ENCODE peak calls at places on chromosomes 4 and X, in five cellular contexts. Q, D, Y, R and O are unnamed samples.

GRCh38 chr4:117134386-117134785 is 49.0 kb upstream of the TRAM1L1 start:
- DNase-seq in D (no peak), R (no peak), Y (peak; percentile 76), Q (no peak), O (no peak)

GRCh38 chr4:30553151-30553550 is 167.0 kb upstream of the PCDH7 start:
- DNase-seq in Y (no peak), Q (no peak), D (no peak), R (no peak), O (no peak)

GRCh38 chrX:56932653-56933339 is 62.5 kb downstream of the SPIN3 start:
- DNase-seq in Y (no peak), D (no peak), Q (no peak), R (no peak), O (no peak)

GRCh38 chr4:138308421-138308820 is 66.3 kb upstream of the SLC7A11 start:
- DNase-seq in Q (no peak), D (no peak), Y (no peak), R (no peak), O (peak; percentile 83)

GRCh38 chrX:86887341-86887740 is 630.3 kb upstream of the KLHL4 start:
- DNase-seq in R (no peak), Q (no peak), D (no peak), Y (no peak), O (no peak)

GRCh38 chr4:161279095-161279494 is 884.7 kb downstream of the FSTL5 start:
- DNase-seq in Q (no peak), D (no peak), R (no peak), Y (no peak), O (no peak)

GRCh38 chr4:142243250-142243649 is 602.9 kb downstream of the INPP4B start:
- DNase-seq in Q (no peak), Y (no peak), R (no peak), D (no peak), O (no peak)

GRCh38 chr4:113582737-113583136 is 178.8 kb downstream of the CAMK2D start:
- DNase-seq in R (no peak), Y (no peak), Q (no peak), D (no peak), O (no peak)

GRCh38 chr4:71472946-71473345 is 134.1 kb downstream of the SLC4A4 start:
- DNase-seq in Q (no peak), Y (no peak), D (no peak), R (no peak), O (no peak)

GRCh38 chrX:123173833-123174232 is 10.2 kb upstream of the GRIA3 start:
- DNase-seq in D (no peak), R (no peak), Y (peak; percentile 39), Q (no peak), O (no peak)

GRCh38 chr4:47239649-47240048 is 208.3 kb downstream of the GABRB1 start:
- DNase-seq in R (peak; percentile 23), Y (no peak), D (no peak), Q (no peak), O (no peak)

DNA sequence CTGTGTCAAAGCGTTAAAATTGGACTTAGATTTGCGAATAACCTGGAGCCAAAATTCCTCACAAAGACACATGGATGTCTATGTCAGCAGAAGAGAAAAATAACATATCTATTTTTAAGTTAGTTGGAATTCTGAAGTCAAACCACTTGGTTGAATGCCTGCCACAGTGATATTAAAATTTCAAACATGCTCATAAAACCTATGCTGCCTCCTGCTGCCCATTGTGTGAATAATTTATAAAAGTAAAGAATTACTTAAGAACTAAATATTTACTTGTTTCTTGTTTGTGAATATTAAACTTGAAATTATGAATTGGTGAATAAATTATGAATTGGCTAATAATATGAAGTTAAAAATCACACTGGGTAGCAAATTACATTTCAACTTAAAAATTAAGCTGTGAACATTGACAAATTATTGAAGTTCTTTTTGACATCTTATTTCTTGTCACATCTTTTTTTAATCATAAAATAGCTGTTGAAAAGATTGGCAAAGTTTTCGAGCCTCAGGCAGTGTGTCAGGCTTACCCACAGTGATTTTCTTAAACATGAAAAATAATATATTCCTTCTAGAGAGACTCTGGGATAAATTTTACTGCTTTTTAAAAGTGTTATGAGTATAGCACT is 35.4 kb downstream of the FABP2 start:
- DNase-seq in Y (peak; percentile 46), Q (no peak), D (no peak), R (no peak), O (no peak)
- H3K36me3 ChIP-seq in Y (no peaks in the 10 kb centered on the region), Q (no peaks in the 10 kb centered on the region), D (no peaks in the 10 kb centered on the region), R (no peaks in the 10 kb centered on the region), O (peaks cover 3% of the 10 kb centered on the region)

GRCh38 chr4:152045781-152046571 is 285.2 kb upstream of the GATB start:
- DNase-seq in R (no peak), Q (no peak), Y (peak; percentile 96), D (peak; percentile 43), O (no peak)
- H3K27ac ChIP-seq in R (no peak overlapping the region), Q (no peak overlapping the region), Y (peak overlapping the region; percentile 51), D (no peak overlapping the region), O (no peak overlapping the region)

GRCh38 chr4:184395451-184395917 is 78.9 kb downstream of the IRF2 start:
- DNase-seq in Y (no peak), Q (no peak), D (no peak), R (no peak), O (no peak)

GRCh38 chr4:184397516-184398163 is 76.7 kb downstream of the IRF2 start:
- DNase-seq in Y (no peak), R (no peak), Q (no peak), D (no peak), O (no peak)

GRCh38 chr4:184396570-184397515 is 77.5 kb downstream of the IRF2 start:
- DNase-seq in Q (no peak), D (no peak), R (no peak), Y (no peak), O (no peak)

GRCh38 chr4:184398741-184399504 is 75.4 kb downstream of the IRF2 start:
- DNase-seq in D (no peak), Y (no peak), R (no peak), Q (no peak), O (no peak)

DNA sequence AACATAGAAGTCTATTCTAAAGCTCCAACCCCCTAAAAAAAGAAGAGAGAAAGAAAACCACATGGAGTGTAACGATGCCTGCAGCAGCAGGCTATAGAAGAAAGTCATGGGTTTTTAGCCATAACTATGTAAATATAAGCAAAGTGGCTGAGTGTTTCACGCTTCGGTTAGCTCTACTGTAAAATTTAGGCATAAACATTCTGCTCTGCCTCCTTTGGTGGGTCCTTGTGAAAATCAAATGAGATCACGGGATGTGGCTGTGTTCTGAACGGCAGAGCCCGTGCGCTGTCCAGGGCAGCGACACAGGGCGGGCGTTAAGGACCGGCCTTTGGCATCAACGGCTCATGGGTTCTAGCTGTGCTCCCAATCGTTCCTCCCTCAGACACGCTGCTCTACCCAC is 78.3 kb downstream of the IRF2 start:
- DNase-seq in Y (no peak), R (no peak), D (no peak), Q (no peak), O (peak; percentile 74)
- H3K36me3 ChIP-seq in Y (peaks cover 12% of the 10 kb centered on the region), R (no peaks in the 10 kb centered on the region), D (no peaks in the 10 kb centered on the region), Q (no peaks in the 10 kb centered on the region), O (peaks cover 44% of the 10 kb centered on the region)

GRCh38 chr4:53322696-53323095 is 43.2 kb downstream of the SCFD2 start:
- DNase-seq in Q (no peak), R (no peak), D (no peak), Y (no peak), O (no peak)
- H3K27ac ChIP-seq in Q (no peak overlapping the region), R (no peak overlapping the region), D (no peak overlapping the region), Y (no peak overlapping the region), O (no peak overlapping the region)

GRCh38 chr4:39114436-39114835 is 52.4 kb downstream of the KLHL5 start:
- DNase-seq in Y (no peak), Q (no peak), D (no peak), R (no peak), O (no peak)
- H3K36me3 ChIP-seq in Y (no peaks in the 10 kb centered on the region), Q (no peaks in the 10 kb centered on the region), D (no peaks in the 10 kb centered on the region), R (no peaks in the 10 kb centered on the region), O (peaks cover 36% of the 10 kb centered on the region)

GRCh38 chrX:115896362-115896761 is 274.2 kb upstream of the AGTR2 start:
- DNase-seq in R (no peak), D (no peak), Y (no peak), Q (no peak), O (no peak)

GRCh38 chrX:115894087-115894486 is 276.5 kb upstream of the AGTR2 start:
- DNase-seq in R (no peak), Y (no peak), Q (no peak), D (no peak), O (no peak)

GRCh38 chrX:115892056-115892708 is 278.4 kb upstream of the AGTR2 start:
- DNase-seq in D (no peak), Q (no peak), Y (no peak), R (no peak), O (no peak)

GRCh38 chrX:115895678-115896329 is 274.7 kb upstream of the AGTR2 start:
- DNase-seq in R (no peak), Q (no peak), D (no peak), Y (no peak), O (no peak)

GRCh38 chrX:115892787-115893671 is 277.5 kb upstream of the AGTR2 start:
- DNase-seq in D (peak; percentile 55), R (peak; percentile 65), Y (peak; percentile 38), Q (peak; percentile 54), O (no peak)
- H3K27ac ChIP-seq in D (peak overlapping the region; percentile 24), R (no peak overlapping the region), Y (no peak overlapping the region), Q (peak overlapping the region; percentile 65), O (no peak overlapping the region)

DNA sequence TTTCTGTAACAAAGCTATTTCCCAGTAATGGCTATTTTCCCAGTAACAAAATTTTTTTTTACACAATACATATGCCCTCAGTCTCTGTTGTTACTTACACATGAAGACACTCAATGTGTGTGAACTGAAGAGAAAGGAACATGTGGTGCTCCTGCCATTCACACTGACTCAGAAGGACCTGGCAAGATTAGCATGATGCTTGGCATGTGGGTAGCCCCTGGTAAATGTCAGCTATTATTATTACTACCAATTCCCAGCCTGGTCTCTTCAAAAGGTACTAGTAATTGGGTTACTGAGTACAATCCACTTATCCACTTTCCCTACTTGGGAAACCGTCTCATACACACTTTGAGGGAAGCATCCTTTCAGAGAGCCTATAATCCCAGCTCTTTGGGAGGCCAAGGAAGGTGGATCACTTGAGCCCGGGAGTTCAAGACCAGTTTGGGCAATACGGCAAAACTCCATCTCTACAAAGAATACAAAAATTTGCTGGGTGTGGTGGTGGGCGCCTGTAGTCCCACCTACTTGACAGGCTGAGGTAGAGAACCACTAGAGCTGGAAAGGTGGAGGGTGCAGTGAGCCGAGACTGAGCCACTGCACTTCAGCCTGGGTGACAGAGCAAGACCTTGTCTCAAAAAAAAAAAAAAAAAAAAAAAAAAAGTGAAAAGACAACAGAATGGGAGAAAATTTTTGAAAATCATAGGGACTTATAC is 14.6 kb downstream of the RBBP7 start:
- DNase-seq in Q (no peak), Y (no peak), D (no peak), R (no peak), O (no peak)
- H3K36me3 ChIP-seq in Q (no peaks in the 10 kb centered on the region), Y (peaks cover 8% of the 10 kb centered on the region), D (no peaks in the 10 kb centered on the region), R (no peaks in the 10 kb centered on the region), O (peaks cover 66% of the 10 kb centered on the region)

GRCh38 chr4:2742081-2742822 is 13.9 kb downstream of the TNIP2 start:
- DNase-seq in Q (no peak), Y (no peak), R (peak; percentile 43), D (no peak), O (no peak)
- H3K27ac ChIP-seq in Q (no peak overlapping the region), Y (no peak overlapping the region), R (no peak overlapping the region), D (no peak overlapping the region), O (peak overlapping the region; percentile 74)

DNA sequence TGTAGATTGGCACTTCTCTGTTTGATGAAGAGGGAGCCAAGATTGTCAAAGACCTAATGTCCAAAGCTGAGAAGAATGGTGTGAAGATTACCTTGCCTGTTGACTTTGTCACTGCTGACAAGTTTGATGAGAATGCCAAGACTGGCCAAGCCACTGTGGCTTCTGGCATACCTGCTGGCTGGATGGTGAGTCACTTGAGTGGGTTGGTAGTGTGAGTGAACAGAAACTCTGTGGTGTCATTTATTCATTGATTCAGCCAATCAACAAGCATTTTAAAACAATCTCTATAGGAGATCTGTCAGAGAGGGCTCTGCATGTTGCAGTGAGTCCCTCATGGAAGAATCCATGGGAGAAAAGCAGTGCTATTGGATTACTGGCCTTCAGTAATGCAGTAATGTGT is 16.3 kb downstream of the TAF9B start:
- DNase-seq in Q (no peak), D (no peak), R (no peak), Y (no peak), O (no peak)
- H3K36me3 ChIP-seq in Q (no peaks in the 10 kb centered on the region), D (peaks cover 2% of the 10 kb centered on the region), R (no peaks in the 10 kb centered on the region), Y (peaks cover 39% of the 10 kb centered on the region), O (peaks cover 88% of the 10 kb centered on the region)